ENCODE peak calls at places on chromosomes 1 and 21, in seven cellular contexts. X, J, Q, W, R, D and E are unnamed samples.

GRCh38 chr1:223033658-223034057 is 109.4 kb downstream of the TLR5 start:
- DNase-seq in X (no peak), J (no peak), Q (no peak), W (no peak), R (no peak), D (no peak), E (no peak)

GRCh38 chr1:212692774-212693644 is 6.6 kb downstream of the BATF3 start:
- DNase-seq in X (no peak), J (no peak), Q (no peak), W (peak), R (no peak), D (no peak), E (no peak)

GRCh38 chr1:173314656-173315055 is 107.5 kb upstream of the TNFSF4 start:
- DNase-seq in X (no peak), J (no peak), Q (no peak), W (no peak), R (no peak), D (no peak), E (no peak)

GRCh38 chr1:76141898-76142297 is 67.4 kb downstream of the ST6GALNAC3 start:
- DNase-seq in X (no peak), J (no peak), Q (no peak), W (peak), R (no peak), D (no peak), E (no peak)

GRCh38 chr1:28259935-28260802 is 851 bp downstream of the SESN2 start:
- DNase-seq in X (peak), J (peak), Q (no peak), W (peak), R (no peak), D (peak), E (no peak)

GRCh38 chr1:229454056-229454455 is 20.2 kb upstream of the ACTA1 start:
- DNase-seq in X (no peak), J (no peak), Q (no peak), W (peak), R (no peak), D (no peak), E (no peak)

GRCh38 chr1:18947570-18947969 is 8.9 kb downstream of the IFFO2 start:
- DNase-seq in X (no peak), J (no peak), Q (no peak), W (no peak), R (no peak), D (no peak), E (no peak)

GRCh38 chr21:35178812-35179211 is 129.7 kb upstream of the RUNX1 start:
- DNase-seq in X (no peak), J (no peak), Q (no peak), W (no peak), R (no peak), D (no peak), E (no peak)

GRCh38 chr1:3038571-3039181 is 17.4 kb downstream of the ACTRT2 start:
- DNase-seq in X (no peak), J (no peak), Q (no peak), W (no peak), R (no peak), D (no peak), E (no peak)

GRCh38 chr1:246792603-246793002 is 68.4 kb downstream of the SCCPDH start:
- DNase-seq in X (no peak), J (no peak), Q (no peak), W (no peak), R (no peak), D (no peak), E (no peak)

GRCh38 chr1:99820546-99820945 is 29.6 kb upstream of the AGL start:
- DNase-seq in X (no peak), J (no peak), Q (no peak), W (no peak), R (no peak), D (no peak), E (no peak)

GRCh38 chr1:4754816-4755215 is 100.4 kb downstream of the AJAP1 start:
- DNase-seq in X (no peak), J (no peak), Q (no peak), W (no peak), R (no peak), D (peak), E (no peak)

GRCh38 chr1:172588296-172589291 is 55.6 kb downstream of the SUCO start:
- DNase-seq in X (no peak), J (peak), Q (no peak), W (no peak), R (peak), D (no peak), E (peak)

GRCh38 chr1:231584117-231584516 is 42.5 kb upstream of the DISC1 start:
- DNase-seq in X (peak), J (peak), Q (no peak), W (no peak), R (peak), D (no peak), E (peak)

GRCh38 chr21:16837319-16837718 is 675.5 kb upstream of the CXADR start:
- DNase-seq in X (no peak), J (no peak), Q (no peak), W (no peak), R (no peak), D (no peak), E (no peak)

GRCh38 chr1:31866450-31866801 is 50.6 kb upstream of the SPOCD1 start:
- DNase-seq in X (no peak), J (peak), Q (no peak), W (no peak), R (no peak), D (no peak), E (no peak)

GRCh38 chr1:39103321-39104157 is 77.4 kb downstream of the NDUFS5 start:
- DNase-seq in X (no peak), J (no peak), Q (no peak), W (no peak), R (no peak), D (no peak), E (no peak)

GRCh38 chr1:72282690-72283203 is 408 bp upstream of the NEGR1 start:
- DNase-seq in X (peak), J (peak), Q (no peak), W (peak), R (peak), D (peak), E (no peak)

GRCh38 chr1:44849575-44850132 is 6.6 kb upstream of the PTCH2 start:
- DNase-seq in X (no peak), J (no peak), Q (no peak), W (no peak), R (no peak), D (no peak), E (no peak)

GRCh38 chr1:89598450-89599331 is 34.2 kb upstream of the LRRC8C start:
- DNase-seq in X (peak), J (peak), Q (no peak), W (peak), R (peak), D (peak), E (peak)

GRCh38 chr21:41957991-41958766 is 4.4 kb upstream of the C2CD2 start:
- DNase-seq in X (no peak), J (peak), Q (no peak), W (no peak), R (peak), D (no peak), E (peak)

GRCh38 chr1:223224465-223224864 is 81.4 kb upstream of the TLR5 start:
- DNase-seq in X (no peak), J (peak), Q (no peak), W (no peak), R (no peak), D (no peak), E (no peak)

GRCh38 chr1:119885903-119886783 is 10.2 kb downstream of the ADAM30 start:
- DNase-seq in X (peak), J (peak), Q (no peak), W (peak), R (peak), D (peak), E (peak)

GRCh38 chr1:156767879-156768608 is 709 bp downstream of the PRCC start:
- DNase-seq in X (peak), J (peak), Q (no peak), W (peak), R (no peak), D (peak), E (no peak)

GRCh38 chr1:1120866-1121563 is 5.1 kb upstream of the C1orf159 start:
- DNase-seq in X (peak), J (no peak), Q (no peak), W (no peak), R (no peak), D (no peak), E (no peak)

GRCh38 chr21:34147835-34148804 is 74.7 kb downstream of the MRPS6 start:
- DNase-seq in X (no peak), J (no peak), Q (no peak), W (no peak), R (no peak), D (no peak), E (no peak)

GRCh38 chr1:44723064-44723463 is 7.9 kb downstream of the RNU5D-1 start:
- DNase-seq in X (no peak), J (peak), Q (no peak), W (no peak), R (no peak), D (no peak), E (no peak)

GRCh38 chr1:214241060-214241459 is 39.9 kb upstream of the SMYD2 start:
- DNase-seq in X (no peak), J (no peak), Q (no peak), W (no peak), R (no peak), D (no peak), E (no peak)

GRCh38 chr1:186183219-186183618 is 191.8 kb downstream of the TPR start:
- DNase-seq in X (no peak), J (no peak), Q (no peak), W (no peak), R (no peak), D (no peak), E (peak)

GRCh38 chr1:99829269-99829668 is 20.9 kb upstream of the AGL start:
- DNase-seq in X (no peak), J (no peak), Q (no peak), W (no peak), R (no peak), D (no peak), E (no peak)

GRCh38 chr1:224392411-224393249 is 36.0 kb downstream of the CNIH4 start:
- DNase-seq in X (no peak), J (peak), Q (no peak), W (no peak), R (no peak), D (no peak), E (no peak)

GRCh38 chr1:96865731-96866684 is 144.4 kb downstream of the PTBP2 start:
- DNase-seq in X (no peak), J (no peak), Q (no peak), W (no peak), R (no peak), D (no peak), E (no peak)

DNA sequence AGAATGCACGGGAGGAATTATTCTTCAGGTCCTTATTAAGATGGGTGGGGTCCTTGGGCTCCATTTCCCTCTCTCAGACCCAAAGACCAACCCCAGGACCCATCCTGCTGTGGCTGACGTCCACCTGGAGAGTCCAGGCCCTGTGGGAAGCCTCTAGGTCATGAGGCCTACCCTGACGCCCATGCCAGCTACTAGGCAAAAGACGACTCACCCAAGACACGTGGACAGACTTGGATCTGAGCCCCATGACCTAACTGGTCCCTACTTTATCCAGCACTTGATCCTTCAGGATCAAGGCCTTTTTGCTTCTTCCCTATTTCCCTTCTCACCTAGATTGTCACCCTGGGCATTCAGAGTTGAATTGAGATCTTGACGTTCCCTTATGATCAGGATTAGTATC is 56.0 kb upstream of the CASZ1 start:
- DNase-seq in X (no peak), J (no peak), Q (no peak), W (no peak), R (no peak), D (no peak), E (no peak)
- TF ChIP-seq YY1 in X (no peak), J (no peak), Q (no peak), W (no peak), R (no peak), D (no peak), E (no peak)

DNA sequence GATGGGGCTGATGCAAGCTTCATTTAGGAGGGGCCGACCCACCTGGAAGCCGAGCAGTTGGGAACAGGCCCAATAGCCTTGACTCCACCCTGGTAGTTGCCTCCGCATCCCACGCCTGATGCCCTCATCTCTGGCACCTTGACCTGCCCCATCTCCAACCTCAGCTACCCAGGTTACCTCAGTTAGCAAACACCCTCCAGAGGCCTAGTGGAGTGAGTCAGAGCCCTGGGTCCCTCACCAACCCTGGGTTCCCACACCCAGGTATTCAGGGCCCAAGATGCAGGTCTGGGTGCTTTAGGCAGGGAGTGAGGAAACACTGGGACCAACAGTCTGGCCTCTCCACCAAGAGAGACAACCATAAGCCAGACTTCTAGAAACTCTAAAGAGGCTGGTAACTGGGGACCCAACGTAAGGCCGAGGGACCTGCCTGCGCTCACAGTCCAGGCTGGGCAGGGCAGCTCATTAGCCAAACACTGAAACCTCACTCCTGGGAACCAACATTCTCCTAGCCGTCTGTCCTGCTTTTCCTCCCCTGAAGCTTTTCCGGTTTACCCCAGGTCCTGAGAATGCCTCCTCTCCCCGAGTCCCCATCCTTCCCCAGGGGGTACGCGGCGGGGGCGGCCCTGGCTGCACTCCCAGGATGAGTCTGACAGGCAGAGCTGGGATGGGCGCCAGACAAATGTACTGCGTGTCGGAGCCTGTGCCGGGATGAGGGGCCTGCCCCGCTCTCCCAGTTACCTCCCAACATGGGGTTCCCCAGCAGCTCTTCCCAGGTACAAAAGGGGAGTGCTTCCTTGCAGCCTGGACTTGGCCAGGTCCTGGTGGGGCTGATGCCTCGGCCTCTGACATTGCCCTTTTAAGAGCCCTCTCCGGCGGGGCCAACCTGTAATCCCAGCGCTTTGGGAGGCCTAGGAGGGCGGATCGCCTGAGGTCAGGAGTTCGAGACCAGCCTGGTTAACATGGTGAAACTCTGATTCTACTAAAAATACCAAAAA is 8.9 kb upstream of the CELSR2 start:
- DNase-seq in X (peak), J (peak), Q (no peak), W (no peak), R (no peak), D (peak), E (no peak)
- TF ChIP-seq YY1 in X (no peak), J (no peak), Q (no peak), W (no peak), R (no peak), D (no peak), E (no peak)

GRCh38 chr1:109639841-109640184 is 16.1 kb upstream of the GSTM4 start:
- DNase-seq in X (no peak), J (no peak), Q (no peak), W (no peak), R (no peak), D (no peak), E (no peak)
- TF ChIP-seq YY1 in X (no peak), J (no peak), Q (no peak), W (no peak), R (no peak), D (no peak), E (no peak)

GRCh38 chr1:20847619-20848080 is 60.5 kb upstream of the HP1BP3 start:
- DNase-seq in X (no peak), J (no peak), Q (no peak), W (no peak), R (no peak), D (no peak), E (peak)
- TF ChIP-seq YY1 in X (no peak), J (no peak), Q (no peak), W (no peak), R (no peak), D (no peak), E (no peak)